ENCODE peak calls at places on chromosomes 12 and 14, in eight cellular contexts. L, W, H, A, C, Y, P and J are unnamed samples. For H3K4me1, the result is how much of the 10 kb centered on the place peaks cover.

GRCh38 chr14:58540693-58541092 is 97.1 kb upstream of the DACT1 start:
- DNase-seq in L (no peak), W (no peak), H (no peak), A (no peak), C (no peak), Y (no peak), P (no peak), J (no peak)

GRCh38 chr12:60123443-60124000 is 527.7 kb downstream of the SLC16A7 start:
- DNase-seq in L (no peak), W (no peak), H (no peak), A (no peak), C (no peak), Y (no peak), P (no peak), J (no peak)

GRCh38 chr14:87108726-87109125 is 884.3 kb downstream of the GALC start:
- DNase-seq in L (no peak), W (no peak), H (no peak), A (no peak), C (no peak), Y (no peak), P (no peak), J (no peak)

GRCh38 chr14:60266021-60266937 is 17.3 kb downstream of the PPM1A start:
- DNase-seq in L (no peak), W (peak), H (peak), A (no peak), C (peak), Y (peak), P (no peak), J (no peak)

GRCh38 chr14:22910916-22911315 is 8.0 kb downstream of the RBM23 start:
- DNase-seq in L (no peak), W (no peak), H (no peak), A (no peak), C (no peak), Y (no peak), P (no peak), J (no peak)

GRCh38 chr12:57632369-57632897 is 568 bp downstream of the B4GALNT1 start:
- DNase-seq in L (no peak), W (no peak), H (peak), A (peak), C (no peak), Y (no peak), P (no peak), J (peak)

GRCh38 chr14:28773917-28774691 is 7.5 kb downstream of the FOXG1 start:
- DNase-seq in L (no peak), W (no peak), H (no peak), A (peak), C (no peak), Y (no peak), P (no peak), J (no peak)

GRCh38 chr14:102124419-102124818 is 15.3 kb upstream of the WDR20 start:
- DNase-seq in L (no peak), W (no peak), H (no peak), A (no peak), C (no peak), Y (no peak), P (no peak), J (no peak)

GRCh38 chr14:52834440-52834842 is 43.0 kb upstream of the GNPNAT1 start:
- DNase-seq in L (no peak), W (no peak), H (no peak), A (no peak), C (no peak), Y (peak), P (no peak), J (no peak)

GRCh38 chr12:125983094-125983783 is 918.0 kb downstream of the AACS start:
- DNase-seq in L (no peak), W (no peak), H (peak), A (peak), C (no peak), Y (no peak), P (peak), J (no peak)

GRCh38 chr14:81095539-81095938 is 125.2 kb downstream of the GTF2A1 start:
- DNase-seq in L (no peak), W (no peak), H (no peak), A (no peak), C (no peak), Y (no peak), P (no peak), J (no peak)

GRCh38 chr14:60093606-60094005 is 1.9 kb downstream of the PCNX4 start:
- DNase-seq in L (no peak), W (no peak), H (no peak), A (no peak), C (no peak), Y (no peak), P (no peak), J (no peak)

GRCh38 chr12:23634344-23634743 is 315.1 kb downstream of the SOX5 start:
- DNase-seq in L (no peak), W (no peak), H (no peak), A (no peak), C (no peak), Y (no peak), P (no peak), J (no peak)

GRCh38 chr14:22981090-22982012 is 1.0 kb downstream of the AJUBA start:
- DNase-seq in L (no peak), W (no peak), H (no peak), A (peak), C (peak), Y (peak), P (no peak), J (no peak)

GRCh38 chr12:28963554-28963953 is 185.5 kb upstream of the FAR2 start:
- DNase-seq in L (no peak), W (peak), H (no peak), A (no peak), C (no peak), Y (peak), P (no peak), J (no peak)

GRCh38 chr12:76883151-76883550 is 4.3 kb upstream of the CSRP2 start:
- DNase-seq in L (no peak), W (no peak), H (no peak), A (no peak), C (no peak), Y (no peak), P (no peak), J (no peak)

GRCh38 chr12:115322275-115322674 is 638.3 kb upstream of the TBX3 start:
- DNase-seq in L (no peak), W (no peak), H (no peak), A (no peak), C (no peak), Y (no peak), P (no peak), J (no peak)

GRCh38 chr12:57845478-57846284 is 848 bp downstream of the CTDSP2 start:
- DNase-seq in L (peak), W (peak), H (peak), A (peak), C (peak), Y (peak), P (peak), J (no peak)

GRCh38 chr12:15886372-15887042 is 4.3 kb downstream of the STRAP start:
- DNase-seq in L (no peak), W (no peak), H (no peak), A (no peak), C (no peak), Y (peak), P (no peak), J (no peak)

GRCh38 chr14:62689741-62690140 is 355.5 kb downstream of the KCNH5 start:
- DNase-seq in L (no peak), W (no peak), H (no peak), A (no peak), C (no peak), Y (no peak), P (no peak), J (no peak)

GRCh38 chr12:3636328-3636727 is 116.6 kb downstream of the CRACR2A start:
- DNase-seq in L (no peak), W (no peak), H (no peak), A (no peak), C (no peak), Y (no peak), P (no peak), J (no peak)

GRCh38 chr12:54191126-54191525 is 2.3 kb upstream of the SMUG1 start:
- DNase-seq in L (no peak), W (no peak), H (no peak), A (no peak), C (no peak), Y (no peak), P (no peak), J (no peak)

GRCh38 chr12:48956279-48957140 is 777 bp downstream of the ARF3 start:
- DNase-seq in L (no peak), W (peak), H (peak), A (peak), C (no peak), Y (peak), P (peak), J (peak)

GRCh38 chr12:106645465-106646330 is 62.9 kb downstream of the RFX4 start:
- DNase-seq in L (no peak), W (no peak), H (no peak), A (no peak), C (no peak), Y (no peak), P (no peak), J (peak)

GRCh38 chr12:57708296-57708695 is 14.4 kb downstream of the OS9 start:
- DNase-seq in L (no peak), W (no peak), H (no peak), A (no peak), C (no peak), Y (no peak), P (no peak), J (no peak)

GRCh38 chr12:2325501-2325900 is 272.7 kb downstream of the CACNA1C start:
- DNase-seq in L (no peak), W (no peak), H (no peak), A (no peak), C (no peak), Y (no peak), P (no peak), J (no peak)

GRCh38 chr12:120080043-120080400 is 36.5 kb downstream of the RAB35 start:
- DNase-seq in L (no peak), W (no peak), H (no peak), A (no peak), C (no peak), Y (no peak), P (no peak), J (no peak)

GRCh38 chr14:67251573-67252226 is 10.5 kb downstream of the PALS1 start:
- DNase-seq in L (no peak), W (no peak), H (no peak), A (no peak), C (no peak), Y (no peak), P (no peak), J (no peak)

GRCh38 chr14:80987235-80988032 is 32.0 kb downstream of the TSHR start:
- DNase-seq in L (peak), W (peak), H (peak), A (peak), C (peak), Y (peak), P (peak), J (no peak)

DNA sequence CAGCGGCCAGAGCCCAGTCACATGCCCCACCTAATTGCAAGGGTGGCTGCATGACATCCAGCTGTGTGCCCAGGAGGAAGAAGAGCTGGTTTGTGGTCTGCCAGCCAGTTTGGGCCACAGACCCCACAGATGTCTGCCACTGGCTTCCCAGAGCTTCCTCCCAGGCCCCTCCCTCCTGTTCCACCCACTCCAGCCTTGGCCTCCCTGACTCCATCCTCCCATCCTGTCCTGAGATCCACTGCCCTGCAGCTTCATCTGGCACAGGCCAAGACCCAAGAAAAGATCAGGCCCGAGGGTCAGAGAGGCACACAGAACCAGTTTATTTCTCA is 5.9 kb downstream of the NGB start:
- DNase-seq in L (no peak), W (no peak), H (no peak), A (no peak), C (no peak), Y (no peak), P (no peak), J (no peak)
- H3K4me3 ChIP-seq in L (no peak), W (no peak), H (no peak), A (no peak), C (no peak), Y (no peak), P (no peak), J (no peak)

DNA sequence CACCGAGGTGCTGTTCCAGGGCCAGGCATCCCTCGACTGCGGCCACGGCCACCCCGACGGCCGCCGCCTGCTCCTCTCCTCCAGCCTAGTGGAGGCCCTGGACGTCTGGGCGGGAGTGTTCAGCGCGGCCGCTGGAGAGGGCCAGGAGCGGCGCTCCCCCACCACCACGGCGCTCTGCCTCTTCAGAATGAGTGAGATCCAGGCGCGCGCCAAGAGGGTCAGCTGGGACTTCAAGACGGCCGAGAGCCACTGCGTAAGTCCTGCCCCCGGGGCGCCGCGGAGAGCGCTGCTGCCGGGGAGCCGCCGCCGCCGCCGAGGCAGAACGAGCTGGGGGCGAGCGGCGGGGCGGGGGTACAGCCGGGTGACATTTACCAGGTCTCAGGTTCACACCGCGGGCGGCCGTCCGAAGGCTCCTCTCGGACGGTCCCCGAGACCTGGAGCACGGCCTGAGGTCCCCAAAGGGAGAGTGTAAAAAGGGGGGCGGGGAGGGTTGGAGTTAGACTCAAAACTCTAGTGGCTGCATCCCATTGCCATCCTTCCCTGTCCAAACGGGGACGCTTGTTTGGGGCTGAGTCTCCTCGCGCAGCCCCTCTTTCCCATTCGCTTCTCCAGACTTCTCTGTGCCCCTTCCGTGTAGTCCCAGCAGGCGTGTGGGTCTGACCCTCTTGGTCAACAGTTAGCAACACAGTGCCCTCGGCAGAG is 1.6 kb downstream of the PLXNC1 start:
- DNase-seq in L (no peak), W (no peak), H (no peak), A (peak), C (no peak), Y (no peak), P (peak), J (no peak)
- H3K4me1 ChIP-seq in L (under half), W (under half), H (under half), A (under half), C (under half), Y (under half), P (under half), J (under half)

GRCh38 chr12:6825398-6826124 is 2.6 kb upstream of the P3H3 start:
- DNase-seq in L (peak), W (peak), H (peak), A (peak), C (peak), Y (peak), P (peak), J (peak)
- H3K4me3 ChIP-seq in L (no peak), W (no peak), H (no peak), A (peak), C (no peak), Y (no peak), P (no peak), J (peak)

GRCh38 chr12:128970110-128970509 is 116.8 kb downstream of the GLT1D1 start:
- DNase-seq in L (no peak), W (no peak), H (no peak), A (no peak), C (no peak), Y (no peak), P (no peak), J (no peak)
- H3K4me1 ChIP-seq in L (under half), W (under half), H (under half), A (under half), C (under half), Y (under half), P (under half), J (under half)

GRCh38 chr12:5027436-5027835 is 16.2 kb upstream of the KCNA5 start:
- DNase-seq in L (no peak), W (no peak), H (no peak), A (no peak), C (no peak), Y (no peak), P (no peak), J (no peak)
- H3K4me3 ChIP-seq in L (no peak), W (no peak), H (no peak), A (no peak), C (no peak), Y (no peak), P (no peak), J (no peak)

GRCh38 chr14:104682107-104682593 is 7.3 kb upstream of the INF2 start:
- DNase-seq in L (no peak), W (no peak), H (no peak), A (peak), C (no peak), Y (no peak), P (no peak), J (no peak)

GRCh38 chr14:104685216-104685997 is 4.0 kb upstream of the INF2 start:
- DNase-seq in L (no peak), W (peak), H (no peak), A (peak), C (no peak), Y (no peak), P (no peak), J (no peak)

GRCh38 chr14:104681689-104682074 is 7.7 kb upstream of the INF2 start:
- DNase-seq in L (no peak), W (no peak), H (no peak), A (peak), C (no peak), Y (peak), P (peak), J (no peak)

GRCh38 chr14:104684449-104684821 is 5.0 kb upstream of the INF2 start:
- DNase-seq in L (no peak), W (no peak), H (no peak), A (no peak), C (no peak), Y (no peak), P (no peak), J (no peak)

GRCh38 chr14:104683653-104684448 is 5.6 kb upstream of the INF2 start:
- DNase-seq in L (no peak), W (no peak), H (no peak), A (no peak), C (no peak), Y (no peak), P (no peak), J (no peak)
- H3K4me1 ChIP-seq in L (under half), W (half or more), H (under half), A (under half), C (under half), Y (under half), P (half or more), J (half or more)

GRCh38 chr12:113462117-113462774 is 9.4 kb downstream of the LHX5 start:
- DNase-seq in L (peak), W (peak), H (peak), A (peak), C (peak), Y (peak), P (peak), J (peak)

GRCh38 chr12:113463746-113464743 is 7.6 kb downstream of the LHX5 start:
- DNase-seq in L (no peak), W (no peak), H (no peak), A (peak), C (no peak), Y (no peak), P (no peak), J (no peak)

GRCh38 chr12:113464852-113465719 is 6.6 kb downstream of the LHX5 start:
- DNase-seq in L (no peak), W (no peak), H (peak), A (peak), C (no peak), Y (no peak), P (no peak), J (no peak)

GRCh38 chr12:113461666-113462065 is 10.0 kb downstream of the LHX5 start:
- DNase-seq in L (no peak), W (peak), H (peak), A (no peak), C (no peak), Y (no peak), P (no peak), J (no peak)

DNA sequence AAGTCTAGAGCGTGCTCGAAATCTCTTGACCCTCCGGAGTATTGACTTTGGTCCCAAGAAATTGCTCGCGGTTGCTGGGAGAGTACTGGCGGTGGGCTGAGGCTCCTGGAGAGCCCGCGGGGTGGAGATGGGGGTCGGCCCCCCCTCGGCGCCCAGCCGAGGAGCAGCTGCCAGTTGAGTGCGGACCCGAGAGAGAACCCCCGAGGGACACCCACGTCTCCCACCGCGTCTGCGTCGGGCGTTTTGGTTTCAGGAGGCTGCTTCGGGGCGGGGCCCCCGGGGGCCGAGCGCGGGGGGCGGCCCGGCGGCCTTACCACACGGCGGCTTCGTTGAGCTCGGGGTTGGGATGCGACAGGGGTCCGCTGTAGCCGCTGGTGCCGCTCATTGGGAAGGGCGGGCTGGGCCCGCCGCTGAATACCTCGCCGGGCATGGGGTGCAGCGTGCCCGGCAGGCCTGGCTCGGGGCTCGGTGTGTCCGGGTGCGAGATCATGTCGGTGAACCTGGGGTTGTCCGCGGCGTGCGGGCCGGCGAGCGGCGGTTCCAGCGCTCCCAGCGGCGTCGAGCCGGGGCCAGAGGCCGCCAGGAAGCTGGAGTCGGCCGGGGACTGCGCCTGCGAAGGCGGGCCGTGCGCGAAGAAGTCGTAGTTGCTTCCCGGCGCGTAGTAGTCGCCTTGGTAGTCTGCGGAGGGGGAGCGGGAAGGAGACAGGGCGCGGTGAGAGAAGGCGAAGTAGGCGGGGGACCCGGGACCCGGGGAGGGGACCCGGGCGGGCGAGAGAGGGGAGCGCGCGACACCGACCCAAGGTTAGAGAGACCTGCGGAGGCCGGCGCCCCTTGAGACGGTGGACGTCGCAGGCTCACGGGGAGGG is 8.6 kb downstream of the LHX5 start:
- DNase-seq in L (no peak), W (no peak), H (no peak), A (peak), C (no peak), Y (no peak), P (no peak), J (no peak)
- H3K4me3 ChIP-seq in L (no peak), W (no peak), H (no peak), A (peak), C (peak), Y (no peak), P (peak), J (peak)

DNA sequence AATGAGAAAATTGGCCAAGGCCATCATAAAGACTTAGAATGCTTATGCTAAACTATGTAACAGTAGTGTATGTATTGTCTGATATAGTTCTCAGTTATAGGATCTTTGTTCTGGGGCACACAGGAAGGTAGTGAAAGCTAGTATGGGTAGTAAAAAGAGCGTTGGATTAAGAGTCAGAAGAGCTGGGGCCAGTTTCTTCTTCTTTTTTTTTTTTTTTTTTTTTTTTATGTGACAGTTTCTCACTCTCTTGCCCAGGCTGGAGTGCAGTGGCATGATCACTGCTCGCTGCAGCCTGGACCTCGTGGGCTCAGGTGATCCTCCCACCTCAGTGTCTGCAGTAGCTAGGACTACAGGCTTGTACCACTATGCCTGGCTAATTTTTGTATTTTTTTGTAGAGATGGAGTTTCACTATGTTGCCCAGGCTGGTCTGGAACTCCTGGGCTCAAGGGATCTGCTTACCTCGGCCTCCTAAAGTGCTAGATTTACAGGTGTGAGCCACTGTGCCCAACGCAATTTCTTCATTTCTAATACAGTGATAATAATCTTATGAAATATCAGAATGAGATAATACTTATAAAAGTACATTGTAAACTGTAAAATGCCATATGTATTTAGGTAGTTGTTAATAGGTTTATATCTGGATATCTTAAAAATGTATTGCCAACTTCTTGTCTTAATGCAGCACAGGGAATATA is 7.4 kb downstream of the MDM2 start:
- DNase-seq in L (no peak), W (no peak), H (no peak), A (no peak), C (no peak), Y (no peak), P (no peak), J (no peak)
- H3K4me1 ChIP-seq in L (under half), W (half or more), H (under half), A (under half), C (under half), Y (under half), P (under half), J (under half)

GRCh38 chr12:27178723-27179398 is 65.2 kb upstream of the STK38L start:
- DNase-seq in L (no peak), W (no peak), H (no peak), A (no peak), C (no peak), Y (no peak), P (no peak), J (no peak)
- H3K4me3 ChIP-seq in L (no peak), W (no peak), H (no peak), A (no peak), C (no peak), Y (no peak), P (no peak), J (no peak)